ENCODE peak calls at places on chromosomes 13 and 19, in eight cellular contexts. H is T-helper 9 cell, I is mammary epithelial cell, F is tibial nerve, Y is B cell, K is GM04503, P is omental fat pad, L is left colon. G is an unnamed sample.

GRCh38 chr13:21243843-21244184 is 67.4 kb downstream of the MRPL57 start:
- DNase-seq in H (no peak), I (no peak), F (no peak), Y (no peak), K (no peak), P (no peak), L (no peak), G (no peak)

GRCh38 chr13:73351730-73352129 is 292.9 kb downstream of the KLF5 start:
- DNase-seq in H (no peak), I (no peak), F (no peak), Y (no peak), K (no peak), P (no peak), L (no peak), G (no peak)

GRCh38 chr19:39223703-39224279 is 19.7 kb upstream of the SYCN start:
- DNase-seq in H (no peak), I (peak), F (no peak), Y (no peak), K (no peak), P (no peak), L (no peak), G (peak)

GRCh38 chr13:36102721-36103120 is 28.5 kb downstream of the DCLK1 start:
- DNase-seq in H (no peak), I (no peak), F (no peak), Y (no peak), K (no peak), P (no peak), L (no peak), G (no peak)

GRCh38 chr13:50390503-50391248 is 375.4 kb downstream of the KCNRG start:
- DNase-seq in H (no peak), I (no peak), F (no peak), Y (no peak), K (no peak), P (no peak), L (no peak), G (no peak)

GRCh38 chr19:58543826-58544590 is at the start of gene TRIM28:
- DNase-seq in H (peak), I (peak), F (peak), Y (peak), K (peak), P (peak), L (peak), G (peak)

GRCh38 chr19:48393559-48394330 is at the start of gene GRIN2D:
- DNase-seq in H (peak), I (no peak), F (no peak), Y (no peak), K (no peak), P (no peak), L (no peak), G (peak)

GRCh38 chr13:93066187-93066586 is 160.4 kb upstream of the GPC6 start:
- DNase-seq in H (no peak), I (peak), F (no peak), Y (no peak), K (peak), P (no peak), L (no peak), G (no peak)

GRCh38 chr19:12034610-12035009 is 869 bp downstream of the ZNF433 start:
- DNase-seq in H (no peak), I (no peak), F (no peak), Y (no peak), K (no peak), P (no peak), L (no peak), G (no peak)

GRCh38 chr13:45119469-45119989 is 781 bp upstream of the GTF2F2 start:
- DNase-seq in H (peak), I (peak), F (no peak), Y (peak), K (no peak), P (no peak), L (peak), G (peak)

GRCh38 chr19:49988433-49988832 is 27.5 kb upstream of the SIGLEC11 start:
- DNase-seq in H (no peak), I (peak), F (no peak), Y (no peak), K (no peak), P (no peak), L (no peak), G (no peak)

GRCh38 chr19:456547-457110 is 4.2 kb downstream of the SHC2 start:
- DNase-seq in H (no peak), I (no peak), F (no peak), Y (no peak), K (no peak), P (no peak), L (no peak), G (no peak)

GRCh38 chr19:51440052-51440451 is 18.2 kb downstream of the SIGLEC8 start:
- DNase-seq in H (no peak), I (no peak), F (no peak), Y (no peak), K (no peak), P (no peak), L (no peak), G (no peak)

GRCh38 chr13:62879071-62879470 is 1463.4 kb upstream of the PCDH20 start:
- DNase-seq in H (no peak), I (no peak), F (no peak), Y (no peak), K (peak), P (no peak), L (no peak), G (no peak)

GRCh38 chr13:113126265-113127150 is 3.9 kb downstream of the F10 start:
- DNase-seq in H (no peak), I (no peak), F (no peak), Y (no peak), K (no peak), P (no peak), L (no peak), G (peak)

GRCh38 chr13:42181381-42181953 is 90.5 kb upstream of the AKAP11 start:
- DNase-seq in H (no peak), I (no peak), F (no peak), Y (no peak), K (no peak), P (no peak), L (peak), G (no peak)

GRCh38 chr19:3556978-3557460 is 367 bp downstream of the MFSD12 start:
- DNase-seq in H (peak), I (peak), F (no peak), Y (peak), K (no peak), P (no peak), L (peak), G (peak)

GRCh38 chr19:8050274-8051096 is 2.1 kb upstream of the CCL25 start:
- DNase-seq in H (peak), I (peak), F (peak), Y (peak), K (no peak), P (peak), L (peak), G (peak)

GRCh38 chr13:52348081-52348480 is 57.9 kb downstream of the THSD1 start:
- DNase-seq in H (no peak), I (peak), F (no peak), Y (no peak), K (peak), P (no peak), L (no peak), G (no peak)

GRCh38 chr19:30385666-30386065 is 13.5 kb downstream of the ZNF536 start:
- DNase-seq in H (no peak), I (no peak), F (no peak), Y (no peak), K (no peak), P (no peak), L (no peak), G (peak)

GRCh38 chr19:29418106-29418684 is 107.6 kb upstream of the VSTM2B start:
- DNase-seq in H (no peak), I (no peak), F (no peak), Y (no peak), K (no peak), P (no peak), L (no peak), G (no peak)

GRCh38 chr19:12703056-12703455 is 6.6 kb upstream of the FBXW9 start:
- DNase-seq in H (no peak), I (peak), F (no peak), Y (no peak), K (no peak), P (no peak), L (peak), G (peak)

GRCh38 chr13:93915269-93915809 is 564.1 kb downstream of the DCT start:
- DNase-seq in H (no peak), I (no peak), F (no peak), Y (no peak), K (peak), P (no peak), L (no peak), G (no peak)

GRCh38 chr19:46350029-46350757 is 3.3 kb downstream of the PPP5C start:
- DNase-seq in H (no peak), I (peak), F (no peak), Y (no peak), K (no peak), P (no peak), L (peak), G (no peak)

GRCh38 chr13:87986639-87987250 is 315.6 kb downstream of the SLITRK5 start:
- DNase-seq in H (no peak), I (no peak), F (no peak), Y (no peak), K (no peak), P (no peak), L (no peak), G (no peak)

GRCh38 chr19:31174948-31175347 is 174.3 kb downstream of the TSHZ3 start:
- DNase-seq in H (no peak), I (no peak), F (no peak), Y (no peak), K (no peak), P (no peak), L (no peak), G (no peak)